ENCODE peak calls at places on chromosomes 6 and 20, in five cellular contexts. U is H7; X is germinal center; L is activated naive CD4-positive, alpha-beta T cell treated with Interleukin-2 at 50 U/mL for 16 hours; J is K562. V is an unnamed sample.

GRCh38 chr6:14681699-14682487 is 564.0 kb upstream of the JARID2 start:
- DNase-seq in J (no peak), U (no peak), X (no peak), L (no peak), V (peak; percentile 79)

GRCh38 chr6:34723203-34723602 is 26.6 kb upstream of the ILRUN start:
- DNase-seq in U (no peak), L (no peak), J (no peak), X (no peak), V (no peak)

GRCh38 chr20:25378189-25378883 is 12.3 kb downstream of the ABHD12 start:
- DNase-seq in J (no peak), U (no peak), X (no peak), L (no peak), V (no peak)

GRCh38 chr20:40763646-40764295 is 74.7 kb upstream of the MAFB start:
- DNase-seq in X (no peak), J (no peak), L (no peak), U (no peak), V (peak; percentile 6)

GRCh38 chr20:10213526-10213925 is 5.1 kb upstream of the SNAP25 start:
- DNase-seq in L (no peak), J (no peak), U (no peak), X (no peak), V (no peak)

GRCh38 chr20:39081255-39081654 is 119.1 kb downstream of the DHX35 start:
- DNase-seq in J (peak; percentile 76), L (peak; percentile 81), U (peak; percentile 88), X (peak; percentile 76), V (peak; percentile 31)

GRCh38 chr20:42749548-42749947 is 440.2 kb downstream of the PTPRT start:
- DNase-seq in X (no peak), L (no peak), U (no peak), J (no peak), V (no peak)

GRCh38 chr6:41462980-41463930 is 82.9 kb upstream of the FOXP4 start:
- DNase-seq in X (peak; percentile 38), J (peak; percentile 89), U (peak; percentile 19), L (peak; percentile 20), V (peak; percentile 62)

GRCh38 chr6:8229913-8230312 is 127.6 kb upstream of the EEF1E1 start:
- DNase-seq in J (no peak), X (no peak), U (peak; percentile 59), L (no peak), V (no peak)

GRCh38 chr6:147040521-147040920 is 163.7 kb upstream of the STXBP5 start:
- DNase-seq in X (no peak), J (no peak), U (no peak), L (no peak), V (no peak)

GRCh38 chr20:36992802-36993334 is 41.4 kb upstream of the SAMHD1 start:
- DNase-seq in X (no peak), U (no peak), L (no peak), J (no peak), V (no peak)

GRCh38 chr6:2028457-2029038 is 216.9 kb downstream of the GMDS start:
- DNase-seq in J (no peak), U (no peak), L (no peak), X (peak; percentile 47), V (no peak)

GRCh38 chr6:108948252-108948651 is 100.0 kb downstream of the ARMC2 start:
- DNase-seq in X (no peak), U (no peak), J (no peak), L (no peak), V (no peak)

GRCh38 chr6:87848616-87849015 is 146.6 kb upstream of the AKIRIN2 start:
- DNase-seq in J (no peak), X (no peak), U (no peak), L (no peak), V (no peak)

GRCh38 chr6:155493694-155494143 is 38.1 kb upstream of the NOX3 start:
- DNase-seq in L (peak; percentile 10), J (no peak), U (no peak), X (peak; percentile 33), V (peak; percentile 100)

GRCh38 chr6:80314531-80314930 is 208.1 kb downstream of the BCKDHB start:
- DNase-seq in J (no peak), U (no peak), X (no peak), L (no peak), V (no peak)

GRCh38 chr6:10585232-10585887 is 64.2 kb downstream of the GCNT2 start:
- DNase-seq in X (no peak), U (peak; percentile 30), J (no peak), L (no peak), V (peak; percentile 45)

GRCh38 chr6:144434308-144434990 is 149.3 kb downstream of the UTRN start:
- DNase-seq in U (no peak), X (no peak), L (no peak), J (no peak), V (peak; percentile 84)

GRCh38 chr20:63457737-63458136 is 14.7 kb downstream of the KCNQ2 start:
- DNase-seq in X (peak; percentile 32), L (no peak), U (no peak), J (no peak), V (no peak)

GRCh38 chr20:2713285-2713684 is 20.7 kb downstream of the EBF4 start:
- DNase-seq in U (peak; percentile 72), L (no peak), X (no peak), J (no peak), V (no peak)

GRCh38 chr6:28981391-28981832 is 23.7 kb downstream of the ZNF311 start:
- DNase-seq in L (peak; percentile 80), X (peak; percentile 36), J (no peak), U (no peak), V (peak; percentile 22)

GRCh38 chr6:88455317-88455716 is 289.2 kb upstream of the CNR1 start:
- DNase-seq in L (no peak), J (no peak), U (no peak), X (no peak), V (no peak)

GRCh38 chr20:15039088-15039762 is 701.8 kb upstream of the FLRT3 start:
- DNase-seq in U (no peak), J (no peak), L (no peak), X (no peak), V (no peak)

GRCh38 chr6:43629104-43629504 is at the start of gene GTPBP2:
- DNase-seq in L (peak; percentile 98), U (peak; percentile 99), X (peak; percentile 96), J (peak; percentile 97), V (peak; percentile 96)

GRCh38 chr6:36962874-36963273 is 8.3 kb downstream of the PI16 start:
- DNase-seq in U (peak; percentile 97), L (peak; percentile 85), J (peak; percentile 63), X (peak; percentile 91), V (no peak)

GRCh38 chr20:38692436-38693411 is 31.6 kb upstream of the SLC32A1 start:
- DNase-seq in X (peak; percentile 20), J (peak; percentile 68), U (peak; percentile 78), L (peak; percentile 40), V (peak; percentile 36)

GRCh38 chr6:159464827-159465226 is 228.2 kb downstream of the SOD2 start:
- DNase-seq in U (no peak), X (no peak), L (no peak), J (no peak), V (no peak)

GRCh38 chr6:145808239-145808638 is 6.4 kb downstream of the FBXO30 start:
- DNase-seq in J (no peak), X (no peak), L (no peak), U (no peak), V (no peak)

GRCh38 chr6:148166339-148166949 is 176.2 kb upstream of the SASH1 start:
- DNase-seq in L (no peak), J (peak; percentile 43), X (peak; percentile 5), U (peak; percentile 28), V (peak; percentile 39)

V was measured in astrocyte.